ENCODE peak calls at places on chromosome X, in four cellular contexts. E, C, K and V are unnamed samples.

GRCh38 chrX:124232523-124233201 is 99.8 kb upstream of the TEX13D start:
- DNase-seq in E (no peak), C (no peak), K (no peak), V (no peak)

GRCh38 chrX:7059214-7059838 is 88.2 kb upstream of the STS start:
- DNase-seq in C (no peak), E (no peak), K (no peak), V (peak; percentile 36)

GRCh38 chrX:49251325-49251724 is 13.2 kb downstream of the FOXP3 start:
- DNase-seq in C (no peak), E (no peak), K (no peak), V (no peak)

GRCh38 chrX:24790166-24790565 is 96.4 kb downstream of the POLA1 start:
- DNase-seq in E (no peak), K (no peak), C (no peak), V (no peak)

GRCh38 chrX:119677654-119677981 is 15.3 kb downstream of the SEPTIN6 start:
- DNase-seq in E (no peak), K (no peak), C (no peak), V (no peak)

GRCh38 chrX:14672611-14673172 is 143.4 kb downstream of the GLRA2 start:
- DNase-seq in C (no peak), K (no peak), E (no peak), V (no peak)

GRCh38 chrX:49238735-49239134 is 3.5 kb downstream of the CCDC22 start:
- DNase-seq in C (no peak), K (no peak), E (no peak), V (no peak)

GRCh38 chrX:38124000-38124399 is 96.7 kb downstream of the SRPX start:
- DNase-seq in K (no peak), E (no peak), C (no peak), V (no peak)

GRCh38 chrX:68912113-68912980 is 83.5 kb downstream of the EFNB1 start:
- DNase-seq in K (peak; percentile 64), E (peak; percentile 59), C (no peak), V (no peak)

GRCh38 chrX:63784902-63785692 is at the start of gene ARHGEF9:
- DNase-seq in C (no peak), E (peak; percentile 72), K (peak; percentile 73), V (no peak)

GRCh38 chrX:83169683-83170082 is 338.4 kb upstream of the POU3F4 start:
- DNase-seq in E (no peak), C (no peak), K (no peak), V (no peak)

GRCh38 chrX:68732906-68733493 is 85.5 kb downstream of the STARD8 start:
- DNase-seq in K (peak; percentile 81), C (peak; percentile 47), E (peak; percentile 72), V (peak; percentile 47)

GRCh38 chrX:135528756-135529155 is 8.3 kb downstream of the INTS6L start:
- DNase-seq in C (no peak), E (no peak), K (no peak), V (no peak)

GRCh38 chrX:136318166-136318565 is 17.4 kb downstream of the ADGRG4 start:
- DNase-seq in C (no peak), K (no peak), E (no peak), V (no peak)

GRCh38 chrX:56089376-56089775 is 142.8 kb upstream of the KLF8 start:
- DNase-seq in K (no peak), C (no peak), E (no peak), V (no peak)

GRCh38 chrX:16990839-16991238 is 44.4 kb downstream of the REPS2 start:
- DNase-seq in C (no peak), K (no peak), E (no peak), V (no peak)

GRCh38 chrX:13487731-13488505 is 81.5 kb upstream of the EGFL6 start:
- DNase-seq in K (peak; percentile 59), C (peak; percentile 40), E (peak; percentile 54), V (peak; percentile 43)

GRCh38 chrX:133412246-133412645 is 3.0 kb downstream of the GPC4 start:
- DNase-seq in K (no peak), E (no peak), C (no peak), V (no peak)

GRCh38 chrX:118536687-118537461 is 41.3 kb downstream of the DOCK11 start:
- DNase-seq in C (peak; percentile 47), K (no peak), E (no peak), V (peak; percentile 52)

GRCh38 chrX:154908821-154909220 is 22.7 kb downstream of the F8A1 start:
- DNase-seq in C (no peak), E (no peak), K (no peak), V (no peak)

GRCh38 chrX:18617351-18617750 is 54.6 kb downstream of the RS1 start:
- DNase-seq in K (no peak), E (no peak), C (no peak), V (no peak)

GRCh38 chrX:39935414-39936064 is 162.2 kb downstream of the BCOR start:
- DNase-seq in C (no peak), E (peak; percentile 55), K (no peak), V (no peak)

GRCh38 chrX:47745386-47745785 is 86.4 kb upstream of the UXT start:
- DNase-seq in E (no peak), K (no peak), C (no peak), V (no peak)

GRCh38 chrX:95733426-95733825 is 951.2 kb upstream of the DIAPH2 start:
- DNase-seq in E (no peak), K (no peak), C (no peak), V (no peak)

GRCh38 chrX:121365572-121366161 is 318.3 kb downstream of the GLUD2 start:
- DNase-seq in C (no peak), E (no peak), K (no peak), V (no peak)

GRCh38 chrX:150696264-150696789 is 3.1 kb downstream of the MTMR1 start:
- DNase-seq in E (no peak), C (no peak), K (no peak), V (no peak)

GRCh38 chrX:123962006-123962485 is 540 bp downstream of the STAG2 start:
- DNase-seq in K (no peak), E (no peak), C (no peak), V (no peak)